ENCODE peak calls at places on chromosomes 7 and 10, in five cellular contexts. Z is kidney epithelial cell, H is tibial nerve, S is RWPE1, E is osteocyte. U is an unnamed sample.

GRCh38 chr7:103811997-103812396 is 177.5 kb downstream of the RELN start:
- DNase-seq in Z (no peak), H (no peak), S (peak), E (no peak), U (no peak)

GRCh38 chr7:47934831-47935230 is 13.4 kb downstream of the PKD1L1 start:
- DNase-seq in Z (no peak), H (no peak), S (no peak), E (no peak), U (no peak)

GRCh38 chr10:123357363-123358075 is 203.3 kb downstream of the BUB3 start:
- DNase-seq in Z (no peak), H (no peak), S (no peak), E (no peak), U (no peak)

GRCh38 chr7:74606101-74606908 is 51.2 kb upstream of the GTF2I start:
- DNase-seq in Z (no peak), H (no peak), S (no peak), E (no peak), U (no peak)

GRCh38 chr7:107387077-107387476 is 82.8 kb upstream of the GPR22 start:
- DNase-seq in Z (no peak), H (no peak), S (no peak), E (no peak), U (no peak)

GRCh38 chr10:32956365-32957197 is 1.4 kb downstream of the ITGB1 start:
- DNase-seq in Z (no peak), H (no peak), S (no peak), E (no peak), U (no peak)

GRCh38 chr7:91031757-91032156 is 232.5 kb upstream of the FZD1 start:
- DNase-seq in Z (no peak), H (no peak), S (no peak), E (no peak), U (no peak)

GRCh38 chr7:909358-910329 is 33.3 kb downstream of the GET4 start:
- DNase-seq in Z (no peak), H (peak), S (peak), E (no peak), U (no peak)

GRCh38 chr7:150323682-150324365 is 479 bp upstream of the ACTR3C start:
- DNase-seq in Z (no peak), H (no peak), S (peak), E (no peak), U (no peak)

GRCh38 chr10:110725809-110726641 is 81.9 kb downstream of the RBM20 start:
- DNase-seq in Z (no peak), H (no peak), S (no peak), E (no peak), U (no peak)

DNA sequence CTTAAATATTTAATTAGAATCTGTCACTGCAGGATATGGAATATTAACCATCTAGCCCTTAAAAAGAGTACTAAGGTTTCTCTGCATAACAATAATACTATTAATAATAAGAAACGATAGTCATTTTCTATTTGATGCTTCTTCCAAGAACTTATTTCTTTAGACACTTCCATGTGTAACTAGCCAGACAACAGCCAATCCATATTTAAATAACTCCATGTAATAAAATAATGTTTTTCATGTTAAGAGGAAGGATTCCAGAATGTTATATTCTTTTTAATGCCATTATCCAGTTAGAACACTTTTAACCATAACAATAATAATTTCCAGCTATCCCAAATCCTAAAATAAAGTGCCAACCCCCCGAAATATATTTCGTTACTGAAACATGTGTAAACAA is 170.1 kb upstream of the WNT16 start:
- DNase-seq in Z (no peak), H (no peak), S (no peak), E (no peak), U (no peak)
- TF ChIP-seq CTCF in Z (no peak), H (no peak), S (no peak), E (no peak), U (no peak)

GRCh38 chr10:27447540-27447939 is 56.6 kb upstream of the RAB18 start:
- DNase-seq in Z (no peak), H (no peak), S (no peak), E (no peak), U (no peak)

GRCh38 chr10:27445070-27445469 is 59.0 kb upstream of the RAB18 start:
- DNase-seq in Z (no peak), H (no peak), S (no peak), E (no peak), U (no peak)

GRCh38 chr10:27449571-27449970 is 54.5 kb upstream of the RAB18 start:
- DNase-seq in Z (no peak), H (no peak), S (no peak), E (no peak), U (no peak)

GRCh38 chr10:27448926-27449325 is 55.2 kb upstream of the RAB18 start:
- DNase-seq in Z (peak), H (no peak), S (peak), E (no peak), U (no peak)

GRCh38 chr10:27446091-27446918 is 57.8 kb upstream of the RAB18 start:
- DNase-seq in Z (no peak), H (no peak), S (peak), E (no peak), U (no peak)
- TF ChIP-seq CTCF in Z (peak), H (peak), S (peak), E (peak), U (no peak)

DNA sequence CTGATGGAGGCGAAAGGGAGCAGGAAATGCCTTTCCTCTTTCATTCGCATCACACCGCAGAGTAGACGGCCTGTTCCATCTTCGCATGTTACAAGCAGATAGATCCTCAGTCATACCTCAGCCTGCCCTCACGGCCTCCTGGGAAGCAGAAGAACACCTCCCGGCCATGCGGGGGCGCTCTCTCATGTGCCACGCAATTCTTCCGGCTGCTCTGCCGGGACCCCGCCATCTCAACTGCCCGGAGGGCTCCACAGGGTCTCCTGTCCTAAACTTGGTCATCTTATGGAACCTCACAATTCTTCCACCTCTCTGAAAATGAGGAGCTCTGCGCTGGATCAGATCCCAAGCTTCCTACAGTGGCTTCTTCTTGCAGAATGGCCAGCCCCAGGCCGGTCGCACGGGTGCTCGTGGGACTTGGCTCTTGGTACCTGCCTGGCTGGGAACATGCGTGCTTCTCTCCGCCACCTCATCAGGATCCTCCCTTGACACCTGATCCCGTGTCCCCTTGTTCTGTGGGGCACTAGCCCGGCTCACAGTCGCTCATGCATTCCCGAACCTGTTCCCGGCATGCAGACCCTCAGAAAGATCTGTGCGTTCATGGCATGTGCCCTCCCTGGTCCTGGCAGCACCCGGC is 262.8 kb upstream of the SHH start:
- DNase-seq in Z (no peak), H (no peak), S (no peak), E (no peak), U (no peak)
- TF ChIP-seq CTCF in Z (no peak), H (no peak), S (no peak), E (no peak), U (no peak)

DNA sequence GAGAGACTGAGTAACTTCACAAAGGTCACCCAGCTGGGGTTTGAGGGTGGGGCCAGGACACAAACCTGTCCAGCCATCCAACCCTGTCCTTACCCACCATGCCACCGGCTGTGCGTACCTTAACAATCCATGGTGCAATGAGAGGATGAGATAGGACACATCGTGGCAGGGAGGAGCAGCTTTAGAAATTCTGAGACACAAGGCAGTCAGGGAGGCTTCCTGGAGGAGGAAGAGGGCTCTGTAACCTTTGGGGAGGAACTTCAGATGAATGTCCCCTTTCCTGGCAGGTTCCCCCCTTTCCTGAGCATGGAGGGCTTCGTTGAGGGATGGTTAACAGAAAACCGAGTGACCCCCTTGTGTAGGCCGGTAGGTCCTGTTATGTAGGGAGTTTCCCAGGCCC is 35.6 kb upstream of the SLC29A3 start:
- DNase-seq in Z (no peak), H (no peak), S (no peak), E (no peak), U (no peak)
- TF ChIP-seq CTCF in Z (no peak), H (no peak), S (no peak), E (no peak), U (no peak)

DNA sequence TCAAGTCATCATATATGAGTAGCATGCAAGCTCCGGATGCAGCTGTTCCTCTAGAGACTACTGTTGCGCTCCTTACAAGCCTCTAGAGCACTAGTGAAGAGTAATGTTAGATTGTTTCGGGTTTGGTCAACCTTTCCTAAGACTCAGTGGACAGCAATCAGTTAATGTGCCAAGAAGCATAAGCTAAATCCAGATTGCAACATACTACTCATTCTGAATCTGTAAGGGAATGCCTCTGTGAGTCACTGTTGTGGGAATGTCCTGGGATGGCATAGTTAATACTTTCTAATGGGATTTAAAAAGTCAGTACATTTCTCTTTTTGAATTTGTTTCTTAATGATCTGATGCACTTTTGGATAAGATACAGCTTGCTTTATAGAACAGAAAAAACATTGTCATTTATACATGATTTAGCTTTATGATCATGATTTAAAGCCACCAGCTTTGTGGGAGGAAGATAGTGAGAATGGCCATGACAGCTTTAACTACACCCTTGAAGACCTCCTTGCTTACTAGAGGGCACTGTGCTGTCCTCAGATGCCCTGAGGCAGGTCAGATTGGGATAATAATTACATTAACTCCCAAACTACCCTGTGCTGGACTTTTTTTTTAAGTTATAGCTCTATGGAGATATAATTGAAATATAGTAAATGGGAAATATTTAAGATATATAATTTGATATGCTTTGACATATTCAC is 138.4 kb downstream of the SDK1 start:
- DNase-seq in Z (peak), H (no peak), S (peak), E (no peak), U (no peak)
- TF ChIP-seq CTCF in Z (no peak), H (no peak), S (no peak), E (no peak), U (no peak)

GRCh38 chr7:2101630-2102374 is 130.9 kb downstream of the MAD1L1 start:
- DNase-seq in Z (no peak), H (no peak), S (no peak), E (no peak), U (no peak)
- TF ChIP-seq CTCF in Z (no peak), H (no peak), S (no peak), E (no peak), U (no peak)

U was measured in omental fat pad.